ENCODE peak calls at places on chromosomes 16 and 17, in four cellular contexts. P, X, J and E are unnamed samples. For H3K4me1, the result is how much of the 10 kb centered on the place peaks cover.

GRCh38 chr17:80825471-80826345 is 165.9 kb upstream of the CHMP6 start:
- DNase-seq in P (no peak), X (no peak), J (no peak), E (peak)

GRCh38 chr17:1946021-1946932 is 78.9 kb downstream of the RTN4RL1 start:
- DNase-seq in P (peak), X (no peak), J (no peak), E (no peak)

GRCh38 chr17:75785770-75786538 is 1.3 kb downstream of the UNK start:
- DNase-seq in P (no peak), X (peak), J (no peak), E (no peak)

GRCh38 chr17:64459284-64459747 is 10.4 kb downstream of the MILR1 start:
- DNase-seq in P (no peak), X (peak), J (no peak), E (no peak)

GRCh38 chr17:76479515-76480048 is 12.2 kb downstream of the AANAT start:
- DNase-seq in P (no peak), X (no peak), J (no peak), E (no peak)

GRCh38 chr16:79264237-79265104 is 336.1 kb downstream of the MAF start:
- DNase-seq in P (no peak), X (no peak), J (no peak), E (no peak)

GRCh38 chr17:2792541-2793169 is 3.6 kb upstream of the RAP1GAP2 start:
- DNase-seq in P (no peak), X (no peak), J (no peak), E (peak)

GRCh38 chr17:28030386-28030785 is 12.1 kb upstream of the NLK start:
- DNase-seq in P (no peak), X (no peak), J (no peak), E (peak)

GRCh38 chr16:86118467-86119307 is 219.7 kb downstream of the IRF8 start:
- DNase-seq in P (no peak), X (no peak), J (no peak), E (no peak)

GRCh38 chr17:30332057-30332542 is 1.8 kb downstream of the TMIGD1 start:
- DNase-seq in P (no peak), X (peak), J (no peak), E (no peak)

GRCh38 chr17:74671031-74671771 is 41.5 kb downstream of the CD300LF start:
- DNase-seq in P (peak), X (peak), J (peak), E (peak)

GRCh38 chr16:9042533-9042932 is 48.9 kb upstream of the HAPSTR1 start:
- DNase-seq in P (no peak), X (no peak), J (no peak), E (no peak)

GRCh38 chr16:12099451-12100123 is 123.1 kb downstream of the SNX29 start:
- DNase-seq in P (no peak), X (no peak), J (no peak), E (no peak)

GRCh38 chr17:32494621-32495346 is 8.0 kb downstream of the CDK5R1 start:
- DNase-seq in P (peak), X (no peak), J (no peak), E (peak)

GRCh38 chr17:57524790-57525543 is 220.1 kb downstream of the CCDC182 start:
- DNase-seq in P (no peak), X (no peak), J (no peak), E (no peak)
- H3K4me3 ChIP-seq in P (no peak), X (no peak), J (no peak), E (no peak)

GRCh38 chr16:67163164-67163902 is 1.2 kb upstream of the HSF4 start:
- DNase-seq in P (peak), X (peak), J (no peak), E (no peak)
- H3K4me1 ChIP-seq in P (half or more), X (under half), J (under half), E (half or more)

GRCh38 chr17:63249256-63250006 is 196.7 kb downstream of the CYB561 start:
- DNase-seq in P (no peak), X (peak), J (no peak), E (no peak)
- H3K4me3 ChIP-seq in P (peak), X (no peak), J (no peak), E (no peak)

GRCh38 chr17:10789694-10790271 is 14.1 kb downstream of the TMEM238L start:
- DNase-seq in P (no peak), X (no peak), J (no peak), E (no peak)
- H3K4me1 ChIP-seq in P (under half), X (under half), J (under half), E (under half)

GRCh38 chr17:45132302-45132568 is at the start of gene PLCD3:
- DNase-seq in P (no peak), X (no peak), J (no peak), E (no peak)

GRCh38 chr17:45130640-45131293 is 1.5 kb downstream of the PLCD3 start:
- DNase-seq in P (no peak), X (no peak), J (no peak), E (peak)

GRCh38 chr17:45129940-45130639 is 2.2 kb downstream of the PLCD3 start:
- DNase-seq in P (peak), X (no peak), J (no peak), E (no peak)

GRCh38 chr17:45131616-45132301 is 556 bp downstream of the PLCD3 start:
- DNase-seq in P (peak), X (peak), J (peak), E (no peak)

GRCh38 chr17:45131294-45131615 is 1.1 kb downstream of the PLCD3 start:
- DNase-seq in P (no peak), X (no peak), J (no peak), E (peak)
- H3K4me3 ChIP-seq in P (peak), X (no peak), J (peak), E (peak)

DNA sequence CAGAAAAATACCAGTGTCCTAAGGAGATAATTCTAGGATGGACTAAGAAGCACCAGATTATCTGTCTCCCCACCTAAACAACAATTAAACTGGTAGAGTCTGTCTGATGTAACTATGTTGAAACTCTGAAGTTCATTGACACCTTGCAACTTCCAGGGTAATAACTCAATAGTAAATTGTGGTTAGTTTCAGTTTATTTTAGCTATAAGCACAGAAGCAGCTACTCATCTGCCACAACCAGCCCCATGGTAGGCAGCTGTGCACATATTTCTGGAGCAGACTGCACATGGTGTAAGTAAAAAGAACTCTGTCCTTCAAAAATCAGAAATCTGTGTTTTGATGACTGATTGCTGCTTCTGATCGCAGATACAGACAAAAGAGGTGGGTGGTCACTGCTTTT is 852.1 kb downstream of the CDH11 start:
- DNase-seq in P (no peak), X (no peak), J (no peak), E (no peak)
- H3K4me1 ChIP-seq in P (under half), X (under half), J (under half), E (under half)

DNA sequence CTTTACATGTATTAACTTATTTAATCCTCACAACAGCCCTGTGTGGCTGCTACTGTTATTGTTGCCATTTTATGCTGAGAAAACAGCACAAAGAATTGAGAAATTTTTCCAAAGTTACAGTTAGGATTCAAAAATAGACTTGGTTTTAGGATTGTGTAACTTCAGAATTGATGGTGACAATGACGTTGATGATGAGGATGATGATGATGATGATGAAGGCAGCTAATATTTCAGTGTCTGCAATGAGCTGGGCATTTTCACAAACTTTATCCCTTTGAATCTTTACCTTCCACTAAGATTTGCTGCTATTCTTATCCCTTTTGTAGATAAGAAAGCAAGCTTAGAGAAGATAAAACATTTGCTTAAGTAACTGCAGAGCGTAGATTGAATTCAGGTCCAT is 22.1 kb downstream of the PRKCB start:
- DNase-seq in P (no peak), X (no peak), J (no peak), E (no peak)
- H3K4me3 ChIP-seq in P (no peak), X (no peak), J (no peak), E (no peak)

DNA sequence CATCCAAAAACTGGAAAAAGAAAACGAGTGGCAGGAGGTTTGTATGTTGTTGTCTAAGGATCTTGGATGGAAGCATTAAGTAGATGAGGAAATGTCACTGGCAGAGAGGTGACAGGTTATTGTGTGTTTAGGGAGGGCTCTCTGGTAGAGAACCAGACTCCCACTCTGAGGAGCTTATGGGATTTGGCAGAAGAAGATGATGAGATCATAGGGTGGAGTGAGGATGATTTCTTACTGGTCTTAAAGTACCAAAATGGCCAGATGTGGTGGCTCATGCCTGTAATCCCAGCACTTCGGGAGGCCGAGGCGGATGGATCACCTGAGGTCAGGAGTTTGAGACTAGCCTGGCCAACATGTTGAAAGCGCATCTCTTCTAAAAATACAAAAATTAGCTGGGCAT is 9.0 kb downstream of the WWOX start:
- DNase-seq in P (no peak), X (no peak), J (no peak), E (no peak)
- H3K4me1 ChIP-seq in P (under half), X (under half), J (under half), E (under half)

GRCh38 chr16:1543085-1543896 is 9.8 kb downstream of the TMEM204 start:
- DNase-seq in P (peak), X (peak), J (no peak), E (peak)
- H3K4me3 ChIP-seq in P (no peak), X (no peak), J (no peak), E (no peak)

GRCh38 chr16:66562409-66562808 is 3.8 kb upstream of the CMTM1 start:
- DNase-seq in P (no peak), X (no peak), J (no peak), E (no peak)

GRCh38 chr16:66563574-66564334 is 2.5 kb upstream of the CMTM1 start:
- DNase-seq in P (no peak), X (no peak), J (no peak), E (no peak)

GRCh38 chr16:66560107-66560506 is 6.1 kb upstream of the CMTM1 start:
- DNase-seq in P (no peak), X (no peak), J (no peak), E (no peak)

GRCh38 chr16:66562986-66563385 is 3.3 kb upstream of the CMTM1 start:
- DNase-seq in P (no peak), X (no peak), J (no peak), E (no peak)

GRCh38 chr16:66561381-66562080 is 4.7 kb upstream of the CMTM1 start:
- DNase-seq in P (no peak), X (no peak), J (no peak), E (no peak)
- H3K4me1 ChIP-seq in P (under half), X (under half), J (under half), E (under half)